ENCODE peak calls at places on chromosomes 2 and 18, in five cellular contexts. K is GM18507, I is ELR, P is kidney glomerular epithelial cell, Y is psoas muscle. Q is an unnamed sample.

GRCh38 chr18:12838178-12838634 is 45.8 kb downstream of the PTPN2 start:
- DNase-seq in P (peak), Y (no peak), K (no peak), I (peak), Q (no peak)

GRCh38 chr2:26732446-26732845 is 31.6 kb upstream of the SLC35F6 start:
- DNase-seq in Y (no peak), P (no peak), I (no peak), K (no peak), Q (no peak)

GRCh38 chr2:223414646-223415045 is 187.5 kb downstream of the SCG2 start:
- DNase-seq in P (no peak), K (no peak), Y (peak), I (no peak), Q (no peak)

GRCh38 chr18:3603460-3604259 is 153.7 kb downstream of the TGIF1 start:
- DNase-seq in I (peak), K (no peak), Y (no peak), P (peak), Q (no peak)

GRCh38 chr2:238701907-238702206 is 146.0 kb upstream of the TWIST2 start:
- DNase-seq in I (no peak), P (no peak), Y (no peak), K (no peak), Q (no peak)

GRCh38 chr2:1494906-1495305 is 81.6 kb downstream of the TPO start:
- DNase-seq in Y (no peak), P (no peak), K (no peak), I (no peak), Q (no peak)

GRCh38 chr18:63237911-63238710 is 81.5 kb downstream of the BCL2 start:
- DNase-seq in K (no peak), P (peak), I (peak), Y (peak), Q (no peak)

GRCh38 chr2:85754313-85755095 is 713 bp downstream of the ATOH8 start:
- DNase-seq in P (no peak), Y (peak), I (peak), K (no peak), Q (no peak)

GRCh38 chr18:23727707-23728493 is 38.6 kb downstream of the LAMA3 start:
- DNase-seq in Y (no peak), K (no peak), I (no peak), P (no peak), Q (no peak)

GRCh38 chr2:62287895-62288589 is 92.1 kb downstream of the B3GNT2 start:
- DNase-seq in Y (peak), P (peak), I (peak), K (no peak), Q (no peak)

GRCh38 chr2:19574788-19575260 is 216.4 kb upstream of the OSR1 start:
- DNase-seq in Y (peak), P (peak), I (peak), K (no peak), Q (no peak)

GRCh38 chr2:10779776-10780490 is 32.7 kb downstream of the PDIA6 start:
- DNase-seq in I (no peak), K (no peak), P (no peak), Y (no peak), Q (no peak)

GRCh38 chr18:76459687-76460350 is 35.2 kb downstream of the ZNF516 start:
- DNase-seq in Y (peak), K (no peak), I (peak), P (peak), Q (no peak)

GRCh38 chr2:227301523-227301922 is 23.5 kb upstream of the MFF start:
- DNase-seq in I (no peak), P (no peak), Y (no peak), K (no peak), Q (no peak)

GRCh38 chr2:218996937-218997336 is 3.7 kb upstream of the CRYBA2 start:
- DNase-seq in Y (no peak), K (no peak), P (no peak), I (no peak), Q (no peak)

GRCh38 chr2:38515155-38516074 is 87.3 kb downstream of the HNRNPLL start:
- DNase-seq in I (peak), K (no peak), P (peak), Y (peak), Q (no peak)

GRCh38 chr2:48114256-48114655 is 208.0 kb upstream of the FBXO11 start:
- DNase-seq in P (no peak), Y (no peak), I (peak), K (no peak), Q (peak)

GRCh38 chr2:237529452-237530402 is 36.6 kb upstream of the PRLH start:
- DNase-seq in P (no peak), K (peak), Y (no peak), I (no peak), Q (peak)

GRCh38 chr2:112636605-112637288 is 9.0 kb upstream of the SLC20A1 start:
- DNase-seq in K (no peak), I (no peak), P (no peak), Y (no peak), Q (peak)

GRCh38 chr2:226524381-226524843 is 275.2 kb downstream of the IRS1 start:
- DNase-seq in Y (no peak), P (no peak), K (no peak), I (peak), Q (no peak)